ENCODE peak calls at places on chromosomes 11 and 22, in five cellular contexts. H is mesendoderm, F is mesenchymal stem cell, G is IMR-90, A is H1. T is an unnamed sample.
A peak's percentile ranks its signal among the peaks of the same experiment; 100 is the strongest.

GRCh38 chr11:119758291-119758690 is 29.3 kb upstream of the NECTIN1 start:
- DNase-seq in A (no peak), F (peak; percentile 36), H (no peak), G (peak; percentile 49), T (no peak)

GRCh38 chr11:35391922-35392813 is 27.2 kb downstream of the SLC1A2 start:
- DNase-seq in A (peak; percentile 98), G (peak; percentile 84), F (peak; percentile 82), H (peak; percentile 81), T (peak; percentile 80)

GRCh38 chr11:5831196-5831829 is 10.4 kb downstream of the OR52E6 start:
- DNase-seq in G (no peak), H (peak; percentile 65), F (no peak), A (no peak), T (no peak)

GRCh38 chr11:131223198-131223975 is 147.0 kb upstream of the NTM start:
- DNase-seq in H (peak; percentile 89), A (no peak), G (no peak), F (no peak), T (no peak)

GRCh38 chr11:19642185-19642591 is 70.4 kb upstream of the NAV2 start:
- DNase-seq in F (no peak), A (no peak), H (no peak), G (no peak), T (no peak)

GRCh38 chr11:67265633-67266423 is 445 bp upstream of the GRK2 start:
- DNase-seq in F (peak; percentile 55), A (peak; percentile 92), G (peak; percentile 33), H (peak; percentile 60), T (peak; percentile 70)

GRCh38 chr11:64568041-64568571 is 22.9 kb upstream of the SLC22A12 start:
- DNase-seq in A (no peak), F (no peak), G (no peak), H (no peak), T (no peak)

GRCh38 chr22:40819741-40820140 is 595 bp upstream of the SLC25A17 start:
- DNase-seq in F (peak; percentile 64), H (no peak), G (peak; percentile 42), A (no peak), T (no peak)

GRCh38 chr11:6362185-6362867 is 27.9 kb upstream of the SMPD1 start:
- DNase-seq in A (no peak), H (no peak), G (no peak), F (no peak), T (no peak)

GRCh38 chr11:70242885-70243284 is 27.6 kb upstream of the PPFIA1 start:
- DNase-seq in F (no peak), A (no peak), G (no peak), H (peak; percentile 51), T (no peak)

GRCh38 chr11:36475192-36475591 is 34.9 kb downstream of the TRAF6 start:
- DNase-seq in F (no peak), G (peak; percentile 44), A (no peak), H (no peak), T (no peak)

GRCh38 chr11:11839718-11840117 is 2.1 kb upstream of the USP47 start:
- DNase-seq in H (no peak), A (no peak), F (no peak), G (no peak), T (no peak)

GRCh38 chr11:78202733-78203167 is 14.0 kb downstream of the USP35 start:
- DNase-seq in H (no peak), F (no peak), A (no peak), G (no peak), T (no peak)

GRCh38 chr11:134565343-134565891 is 153.4 kb upstream of the B3GAT1 start:
- DNase-seq in H (no peak), F (no peak), A (no peak), G (no peak), T (no peak)

GRCh38 chr22:26702906-26703830 is 45.8 kb downstream of the MIAT start:
- DNase-seq in H (no peak), A (no peak), G (peak; percentile 90), F (no peak), T (no peak)

GRCh38 chr11:17386331-17387084 is 2.0 kb downstream of the KCNJ11 start:
- DNase-seq in F (peak; percentile 55), G (peak; percentile 34), H (peak; percentile 65), A (peak; percentile 82), T (no peak)

GRCh38 chr22:46721716-46722115 is 16.3 kb downstream of the CERK start:
- DNase-seq in H (no peak), G (no peak), A (no peak), F (no peak), T (no peak)

GRCh38 chr11:32210601-32211000 is 119.7 kb downstream of the RCN1 start:
- DNase-seq in F (peak; percentile 1), A (no peak), G (peak; percentile 33), H (no peak), T (no peak)

GRCh38 chr22:23161574-23161973 is 16.3 kb downstream of the RAB36 start:
- DNase-seq in G (no peak), F (no peak), A (no peak), H (no peak), T (no peak)

GRCh38 chr11:128776088-128776433 is 82.2 kb downstream of the FLI1 start:
- DNase-seq in F (no peak), A (no peak), G (no peak), H (peak; percentile 56), T (no peak)

GRCh38 chr11:17405232-17406005 is 17.0 kb upstream of the KCNJ11 start:
- DNase-seq in F (peak; percentile 70), G (peak; percentile 7), A (peak; percentile 55), H (peak; percentile 58), T (no peak)

GRCh38 chr11:36899796-36900195 is 301.8 kb upstream of the RAG2 start:
- DNase-seq in G (no peak), H (no peak), A (no peak), F (no peak), T (peak; percentile 12)

GRCh38 chr11:64225608-64226506 is at the start of the genes NUDT22 and TRPT1:
- DNase-seq in A (peak; percentile 97), G (peak; percentile 66), F (peak; percentile 85), H (peak; percentile 85), T (peak; percentile 84)

GRCh38 chr11:134626032-134626431 is 214.0 kb upstream of the B3GAT1 start:
- DNase-seq in A (peak; percentile 14), H (no peak), F (no peak), G (no peak), T (no peak)

GRCh38 chr11:10900686-10901415 is 43.0 kb upstream of the ZBED5 start:
- DNase-seq in F (peak; percentile 78), H (no peak), G (peak; percentile 57), A (no peak), T (no peak)

GRCh38 chr11:117179048-117179999 is 781 bp downstream of the SIDT2 start:
- DNase-seq in A (no peak), G (no peak), F (peak; percentile 60), H (peak; percentile 38), T (no peak)

GRCh38 chr22:47686594-47687363 is 924.3 kb downstream of the TBC1D22A start:
- DNase-seq in A (peak; percentile 0), H (peak; percentile 92), F (no peak), G (no peak), T (no peak)

GRCh38 chr11:61052182-61052972 is 49.9 kb upstream of the CD5 start:
- DNase-seq in G (no peak), H (no peak), F (no peak), A (no peak), T (no peak)

GRCh38 chr11:12642040-12642439 is 32.2 kb upstream of the TEAD1 start:
- DNase-seq in G (peak; percentile 68), F (peak; percentile 52), H (no peak), A (no peak), T (no peak)

GRCh38 chr11:111936045-111936400 is 1.1 kb upstream of the DIXDC1 start:
- DNase-seq in H (no peak), G (peak; percentile 46), A (no peak), F (peak; percentile 49), T (no peak)

GRCh38 chr11:93986716-93987115 is 34.4 kb upstream of the HEPHL1 start:
- DNase-seq in G (peak; percentile 10), F (no peak), H (peak; percentile 5), A (no peak), T (no peak)

GRCh38 chr11:108346451-108346850 is 120.9 kb downstream of the C11orf65 start:
- DNase-seq in F (no peak), A (no peak), H (no peak), G (no peak), T (no peak)

GRCh38 chr11:111730871-111731591 is 35.2 kb downstream of the PPP2R1B start:
- DNase-seq in A (no peak), F (no peak), H (no peak), G (no peak), T (no peak)

GRCh38 chr11:124869331-124869730 is 4.1 kb downstream of the ROBO3 start:
- DNase-seq in H (no peak), A (no peak), G (no peak), F (no peak), T (no peak)

GRCh38 chr11:67055812-67056211 is 835 bp upstream of the RHOD start:
- DNase-seq in G (peak; percentile 15), F (no peak), A (no peak), H (no peak), T (no peak)

GRCh38 chr22:31972180-31972579 is 27.8 kb downstream of the YWHAH start:
- DNase-seq in F (no peak), H (no peak), G (no peak), A (no peak), T (no peak)

GRCh38 chr11:18608373-18608772 is 8.8 kb downstream of the MISFA start:
- DNase-seq in F (no peak), G (peak; percentile 19), H (no peak), A (no peak), T (no peak)
- H2BK15ac ChIP-seq in F (no peak overlapping the region), G (no peak overlapping the region), H (no peak overlapping the region), A (no peak overlapping the region), T (no peak overlapping the region)

GRCh38 chr11:2271077-2271326 is 614 bp upstream of the ASCL2 start:
- DNase-seq in G (no peak), F (no peak), H (no peak), A (peak; percentile 58), T (no peak)
- H3K4me3 ChIP-seq in G (no peak overlapping the region), F (no peak overlapping the region), H (no peak overlapping the region), A (no peak overlapping the region), T (no peak overlapping the region)

GRCh38 chr11:43880640-43881159 is at the start of gene ALKBH3:
- DNase-seq in F (peak; percentile 87), G (peak; percentile 95), A (peak; percentile 83), H (peak; percentile 94), T (peak; percentile 69)
- H2BK15ac ChIP-seq in F (no peak within 1 kb of the TSS), G (peak within 1 kb of the TSS; percentile 58), A (peak within 1 kb of the TSS; percentile 49), H (no peak within 1 kb of the TSS), T (no peak within 1 kb of the TSS)

DNA sequence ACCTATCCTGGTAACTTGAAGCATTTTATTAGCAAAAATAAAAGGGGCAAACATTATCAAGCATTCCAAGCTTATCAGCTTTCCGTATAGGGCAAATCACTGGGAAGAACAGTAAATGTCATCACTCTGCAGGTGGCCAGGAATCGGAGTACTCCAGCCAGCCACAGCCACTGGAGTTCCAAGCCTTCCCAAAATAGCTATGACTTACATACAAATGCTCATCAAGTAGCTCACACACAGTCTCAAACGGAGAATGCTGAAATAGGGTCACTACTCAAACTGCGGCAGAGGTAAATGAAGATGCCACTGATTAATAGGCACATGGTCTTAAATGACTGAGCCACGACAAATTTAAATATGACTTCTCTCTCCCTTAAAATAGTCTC is 2.1 kb downstream of the USP28 start:
- DNase-seq in G (peak; percentile 32), A (no peak), H (peak; percentile 88), F (peak; percentile 32), T (no peak)
- H3K4me3 ChIP-seq in G (no peak overlapping the region), A (peak overlapping the region; percentile 78), H (no peak overlapping the region), F (no peak overlapping the region), T (no peak overlapping the region)

T was measured in neuronal stem cell.